ENCODE peak calls at places on chromosomes 13 and 19, in eight cellular contexts. L is thoracic aorta; F is CD8-positive, alpha-beta memory T cell; V is IMR-90; J is right atrium auricular region; K is H9; Y is tibial artery; G is naive thymus-derived CD4-positive, alpha-beta T cell. I is an unnamed sample.

GRCh38 chr13:104466016-104466415 is 1399.8 kb upstream of the SLC10A2 start:
- DNase-seq in G (no peak), F (no peak), Y (no peak), V (no peak), L (no peak), J (no peak), K (no peak), I (no peak)

GRCh38 chr13:68359105-68359504 is 1129.0 kb upstream of the PCDH9 start:
- DNase-seq in V (no peak), Y (no peak), K (no peak), L (no peak), F (no peak), G (no peak), J (no peak), I (no peak)

GRCh38 chr19:50300814-50301606 is 28.2 kb downstream of the KCNC3 start:
- DNase-seq in V (peak; percentile 79), J (no peak), F (no peak), L (no peak), K (no peak), G (no peak), Y (no peak), I (no peak)

GRCh38 chr19:10289167-10289835 is 451 bp upstream of the ICAM5 start:
- DNase-seq in L (no peak), Y (no peak), G (peak; percentile 49), K (peak; percentile 85), F (peak; percentile 78), V (peak; percentile 54), J (no peak), I (no peak)

GRCh38 chr19:57477191-57478008 is at the start of gene ZNF772:
- DNase-seq in J (peak; percentile 95), F (peak; percentile 94), Y (peak; percentile 89), V (peak; percentile 96), G (peak; percentile 88), K (peak; percentile 91), L (peak; percentile 59), I (peak; percentile 31)

GRCh38 chr13:21823416-21823815 is 152.5 kb downstream of the FGF9 start:
- DNase-seq in J (no peak), K (no peak), V (no peak), G (no peak), Y (no peak), L (no peak), F (no peak), I (no peak)

GRCh38 chr13:85313761-85314503 is 485.3 kb downstream of the SLITRK6 start:
- DNase-seq in K (no peak), L (no peak), V (peak; percentile 46), J (no peak), F (no peak), G (no peak), Y (no peak), I (no peak)

GRCh38 chr19:19652482-19653295 is 9.2 kb upstream of the GMIP start:
- DNase-seq in G (no peak), V (peak; percentile 30), L (no peak), F (no peak), Y (no peak), J (no peak), K (no peak), I (no peak)

GRCh38 chr19:6073858-6074708 is 36.2 kb downstream of the RFX2 start:
- DNase-seq in G (no peak), Y (peak; percentile 57), V (no peak), K (no peak), L (no peak), F (no peak), J (peak; percentile 53), I (no peak)

GRCh38 chr19:45294291-45295029 is 28.2 kb downstream of the CKM start:
- DNase-seq in K (no peak), Y (peak; percentile 74), F (no peak), V (no peak), G (no peak), L (no peak), J (no peak), I (no peak)

GRCh38 chr13:103772576-103772975 is 706.4 kb upstream of the SLC10A2 start:
- DNase-seq in V (no peak), F (no peak), Y (no peak), J (no peak), L (no peak), K (no peak), G (no peak), I (no peak)

GRCh38 chr13:98033277-98034247 is 80.1 kb downstream of the IPO5 start:
- DNase-seq in K (no peak), V (peak; percentile 44), Y (no peak), F (no peak), G (no peak), J (no peak), L (no peak), I (no peak)

GRCh38 chr19:31600731-31601295 is 251.6 kb upstream of the TSHZ3 start:
- DNase-seq in L (no peak), V (no peak), G (no peak), J (peak; percentile 46), K (no peak), Y (peak; percentile 53), F (no peak), I (no peak)

GRCh38 chr19:49064768-49065611 is at the start of gene NTF4:
- DNase-seq in V (no peak), L (no peak), J (no peak), Y (no peak), K (peak; percentile 80), G (no peak), F (no peak), I (no peak)

GRCh38 chr19:4567584-4568071 is 8.1 kb upstream of the SEMA6B start:
- DNase-seq in F (peak; percentile 70), V (peak; percentile 20), K (peak; percentile 92), G (peak; percentile 51), J (peak; percentile 63), L (no peak), Y (no peak), I (no peak)

GRCh38 chr19:55178781-55179569 is 1.1 kb downstream of the SYT5 start:
- DNase-seq in Y (no peak), K (peak; percentile 92), V (peak; percentile 77), F (peak; percentile 99), J (no peak), L (no peak), G (peak; percentile 92), I (no peak)

GRCh38 chr13:76773695-76774094 is 112.5 kb downstream of the KCTD12 start:
- DNase-seq in K (no peak), L (no peak), F (no peak), G (no peak), V (no peak), J (no peak), Y (no peak), I (no peak)

GRCh38 chr19:46731007-46731501 is 14.1 kb upstream of the PRKD2 start:
- DNase-seq in K (no peak), V (peak; percentile 94), L (no peak), G (no peak), J (no peak), F (no peak), Y (no peak), I (no peak)

DNA sequence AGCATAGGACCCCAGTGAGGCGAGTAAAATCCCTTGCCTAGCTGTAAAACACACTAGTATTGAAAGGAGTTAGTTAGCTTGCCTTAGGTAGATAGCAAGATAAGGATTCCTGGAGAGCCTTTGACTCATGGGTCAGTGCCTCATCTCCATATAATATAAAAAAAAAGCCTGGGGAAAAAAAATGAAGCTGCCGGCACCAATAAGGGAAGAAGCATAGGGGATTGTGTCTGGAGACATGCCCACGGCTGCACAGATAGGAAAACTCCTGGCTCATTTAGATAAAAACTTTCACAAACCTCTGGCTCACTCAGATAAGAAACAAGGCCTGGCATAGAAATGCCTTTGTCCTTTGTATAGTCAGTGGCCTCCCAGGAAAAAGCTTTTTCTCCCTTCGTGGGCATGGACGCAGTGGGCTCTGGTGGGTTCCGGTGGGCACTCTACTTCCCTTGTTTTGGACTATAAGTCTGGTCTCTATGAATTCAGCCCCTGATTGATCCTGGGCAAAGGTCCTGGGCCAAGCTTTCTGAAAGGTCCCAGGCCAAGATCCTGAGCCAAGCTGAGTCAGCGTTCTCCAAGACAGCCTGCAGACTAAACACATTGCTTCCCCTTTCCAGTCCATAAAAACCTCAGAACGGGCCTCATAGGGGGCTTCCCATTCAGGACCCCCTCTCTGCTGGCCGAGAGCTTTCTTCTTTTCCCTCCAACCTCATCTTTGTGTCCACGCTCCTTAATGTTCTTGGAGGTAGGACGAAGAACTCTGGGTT is 4.9 kb upstream of the OR7A17 start:
- DNase-seq in L (no peak), V (no peak), F (no peak), K (no peak), J (no peak), Y (no peak), G (no peak), I (no peak)
- H3K4me1 ChIP-seq in L (peaks cover 6% of the 10 kb centered on the region), V (no peaks in the 10 kb centered on the region), F (no peaks in the 10 kb centered on the region), K (no peaks in the 10 kb centered on the region), J (peaks cover 9% of the 10 kb centered on the region), Y (no peaks in the 10 kb centered on the region), G (no peaks in the 10 kb centered on the region), I (peaks cover 5% of the 10 kb centered on the region)

GRCh38 chr13:114112826-114113322 is 19.5 kb downstream of the RASA3 start:
- DNase-seq in J (peak; percentile 42), V (no peak), Y (no peak), G (no peak), K (no peak), L (no peak), F (peak; percentile 34), I (no peak)

GRCh38 chr13:114112231-114112825 is 20.1 kb downstream of the RASA3 start:
- DNase-seq in K (no peak), F (peak; percentile 37), L (no peak), J (peak; percentile 55), Y (peak; percentile 54), V (peak; percentile 45), G (no peak), I (no peak)

GRCh38 chr13:114109646-114110045 is 22.8 kb downstream of the RASA3 start:
- DNase-seq in Y (peak; percentile 69), L (no peak), V (no peak), G (no peak), F (peak; percentile 60), K (no peak), J (peak; percentile 61), I (no peak)

GRCh38 chr13:114110091-114110829 is 22.2 kb downstream of the RASA3 start:
- DNase-seq in G (peak; percentile 87), J (peak; percentile 60), L (no peak), V (no peak), Y (peak; percentile 66), K (peak; percentile 73), F (peak; percentile 88), I (no peak)

GRCh38 chr13:114111577-114111976 is 20.8 kb downstream of the RASA3 start:
- DNase-seq in F (peak; percentile 39), Y (peak; percentile 24), J (peak; percentile 23), L (no peak), G (no peak), V (peak; percentile 97), K (no peak), I (no peak)
- H3K4me1 ChIP-seq in F (peaks cover 94% of the 10 kb centered on the region), Y (no peaks in the 10 kb centered on the region), J (peaks cover 45% of the 10 kb centered on the region), L (peaks cover 26% of the 10 kb centered on the region), G (peaks cover 62% of the 10 kb centered on the region), V (peaks cover 70% of the 10 kb centered on the region), K (no peaks in the 10 kb centered on the region), I (peaks cover 67% of the 10 kb centered on the region)

GRCh38 chr13:113544071-113544891 is 40.3 kb upstream of the TFDP1 start:
- DNase-seq in L (no peak), F (peak; percentile 27), V (no peak), G (no peak), J (no peak), K (peak; percentile 26), Y (peak; percentile 56), I (no peak)
- H3K4me1 ChIP-seq in L (peaks cover 30% of the 10 kb centered on the region), F (no peaks in the 10 kb centered on the region), V (peaks cover 16% of the 10 kb centered on the region), G (no peaks in the 10 kb centered on the region), J (peaks cover 44% of the 10 kb centered on the region), K (no peaks in the 10 kb centered on the region), Y (no peaks in the 10 kb centered on the region), I (peaks cover 6% of the 10 kb centered on the region)

GRCh38 chr19:245457-245856 is 45.7 kb downstream of the PLPP2 start:
- DNase-seq in Y (no peak), J (no peak), K (no peak), L (no peak), V (no peak), G (no peak), F (no peak), I (no peak)

GRCh38 chr19:246551-246950 is 44.7 kb downstream of the PLPP2 start:
- DNase-seq in K (peak; percentile 44), J (no peak), L (no peak), G (no peak), V (no peak), F (no peak), Y (no peak), I (no peak)
- H3K4me1 ChIP-seq in K (no peaks in the 10 kb centered on the region), J (no peaks in the 10 kb centered on the region), L (no peaks in the 10 kb centered on the region), G (no peaks in the 10 kb centered on the region), V (no peaks in the 10 kb centered on the region), F (no peaks in the 10 kb centered on the region), Y (no peaks in the 10 kb centered on the region), I (no peaks in the 10 kb centered on the region)

I was measured in esophagus squamous epithelium.